ENCODE peak calls at places on chromosomes 2 and 18, in four cellular contexts. F, A, W and B are unnamed samples.

GRCh38 chr2:79576431-79576830 is 63.6 kb downstream of the CTNNA2 start:
- ATAC-seq in A (no peak), W (no peak), F (no peak), B (no peak)

GRCh38 chr2:54513364-54513715 is 57.2 kb downstream of the SPTBN1 start:
- ATAC-seq in W (no peak), F (no peak), A (no peak), B (no peak)

GRCh38 chr2:109466674-109467575 is 146.8 kb downstream of the SEPTIN10 start:
- ATAC-seq in A (no peak), F (no peak), W (no peak), B (no peak)

GRCh38 chr2:137968477-137969417 is 4.5 kb downstream of the HNMT start:
- ATAC-seq in A (no peak), F (no peak), W (no peak), B (no peak)

GRCh38 chr2:236705295-236706114 is 135.9 kb downstream of the ACKR3 start:
- ATAC-seq in W (no peak), F (no peak), A (no peak), B (no peak)

GRCh38 chr2:38149533-38149932 is 73.6 kb upstream of the CYP1B1 start:
- ATAC-seq in W (no peak), F (no peak), A (no peak), B (no peak)

GRCh38 chr2:102449370-102449974 is 23.6 kb upstream of the SLC9A4 start:
- ATAC-seq in A (peak), W (no peak), F (no peak), B (no peak)

GRCh38 chr2:108351889-108352288 is 25.9 kb upstream of the SULT1C4 start:
- ATAC-seq in F (no peak), A (no peak), W (no peak), B (no peak)

GRCh38 chr2:100603945-100604633 is 41.3 kb downstream of the PDCL3 start:
- ATAC-seq in F (no peak), A (no peak), W (no peak), B (no peak)

GRCh38 chr18:79470547-79470946 is 74.8 kb downstream of the NFATC1 start:
- ATAC-seq in W (no peak), F (peak), A (no peak), B (no peak)

GRCh38 chr2:27842894-27843293 is 47.3 kb downstream of the RBKS start:
- ATAC-seq in W (no peak), A (no peak), F (no peak), B (no peak)

GRCh38 chr2:235270951-235271350 is 222.9 kb upstream of the AGAP1 start:
- ATAC-seq in A (no peak), F (peak), W (no peak), B (peak)